ENCODE peak calls at places on chromosomes 2 and 18, in seven cellular contexts. J is H7, C is T-cell, D is choroid plexus epithelial cell, U is T-helper 2 cell, T is AG10803, H is PC-3. F is an unnamed sample.
A peak's percentile ranks its signal among the peaks of the same experiment; 100 is the strongest.

GRCh38 chr2:153195342-153195741 is 283.2 kb downstream of the RPRM start:
- DNase-seq in T (no peak), U (no peak), D (no peak), H (no peak), C (no peak), J (no peak), F (no peak)

GRCh38 chr2:152716805-152717241 is 438 bp downstream of the PRPF40A start:
- DNase-seq in T (peak; percentile 6), H (peak; percentile 19), J (peak; percentile 10), D (peak; percentile 30), U (peak; percentile 56), C (peak; percentile 11), F (no peak)

GRCh38 chr2:26555246-26556133 is 77.6 kb upstream of the OTOF start:
- DNase-seq in C (no peak), T (no peak), U (no peak), J (peak; percentile 75), H (peak; percentile 10), D (peak; percentile 6), F (peak; percentile 74)

GRCh38 chr18:62187543-62188378 is 706 bp downstream of the RELCH start:
- DNase-seq in T (peak; percentile 11), D (peak; percentile 50), J (peak; percentile 54), U (peak; percentile 54), C (peak; percentile 12), H (peak; percentile 32), F (peak; percentile 74)

GRCh38 chr18:25727281-25727680 is 363.1 kb downstream of the SS18 start:
- DNase-seq in C (no peak), J (no peak), T (no peak), D (no peak), U (no peak), H (no peak), F (no peak)

GRCh38 chr2:204024906-204025475 is 88.4 kb downstream of the ICOS start:
- DNase-seq in J (no peak), U (no peak), H (no peak), T (no peak), D (no peak), C (no peak), F (no peak)

GRCh38 chr18:43578636-43579203 is 301.4 kb upstream of the SYT4 start:
- DNase-seq in H (no peak), D (peak; percentile 17), U (no peak), T (no peak), J (no peak), C (no peak), F (no peak)

GRCh38 chr2:157840568-157841156 is 35.5 kb downstream of the ACVR1 start:
- DNase-seq in D (peak; percentile 56), H (no peak), C (no peak), J (peak; percentile 27), U (no peak), T (no peak), F (no peak)

GRCh38 chr18:3814840-3815239 is 364.9 kb downstream of the TGIF1 start:
- DNase-seq in T (peak; percentile 35), C (no peak), U (no peak), H (peak; percentile 24), J (no peak), D (peak; percentile 41), F (no peak)

GRCh38 chr2:147782521-147782920 is 62.3 kb upstream of the ACVR2A start:
- DNase-seq in T (peak; percentile 18), C (no peak), J (no peak), D (peak; percentile 26), U (no peak), H (peak; percentile 63), F (no peak)

GRCh38 chr2:147182260-147182659 is 662.6 kb upstream of the ACVR2A start:
- DNase-seq in U (peak; percentile 86), C (peak; percentile 13), D (no peak), T (no peak), H (peak; percentile 90), J (no peak), F (no peak)

GRCh38 chr2:221372156-221372870 is 199.8 kb downstream of the EPHA4 start:
- DNase-seq in C (no peak), U (no peak), T (no peak), H (no peak), D (no peak), J (peak; percentile 49), F (peak; percentile 85)

GRCh38 chr2:30252723-30253688 is 21.7 kb downstream of the LBH start:
- DNase-seq in C (no peak), D (peak; percentile 93), J (no peak), U (peak; percentile 71), H (peak; percentile 25), T (peak; percentile 65), F (peak; percentile 55)

GRCh38 chr18:9951022-9951859 is 37.4 kb downstream of the VAPA start:
- DNase-seq in H (peak; percentile 61), J (peak; percentile 51), C (no peak), T (peak; percentile 78), D (peak; percentile 90), U (peak; percentile 63), F (peak; percentile 78)

GRCh38 chr2:30073523-30073922 is 73.3 kb upstream of the YPEL5 start:
- DNase-seq in C (no peak), J (no peak), T (no peak), H (no peak), U (no peak), D (no peak), F (no peak)

GRCh38 chr2:238162516-238163441 is 4.0 kb downstream of the ERFE start:
- DNase-seq in D (peak; percentile 47), C (no peak), U (no peak), T (no peak), J (peak; percentile 70), H (no peak), F (peak; percentile 43)

GRCh38 chr2:198483046-198483445 is 678.7 kb downstream of the PLCL1 start:
- DNase-seq in C (no peak), H (no peak), D (no peak), U (no peak), T (peak; percentile 42), J (no peak), F (no peak)

GRCh38 chr2:200615247-200615646 is 29.4 kb downstream of the AOX1 start:
- DNase-seq in U (no peak), C (no peak), T (peak; percentile 80), J (no peak), H (peak; percentile 87), D (peak; percentile 77), F (no peak)

GRCh38 chr18:75130591-75131274 is 78.2 kb downstream of the PTGR3 start:
- DNase-seq in H (peak; percentile 20), J (peak; percentile 13), T (no peak), U (no peak), C (no peak), D (peak; percentile 16), F (peak; percentile 23)

GRCh38 chr2:44741507-44741906 is 200.0 kb upstream of the SIX3 start:
- DNase-seq in H (no peak), C (no peak), D (peak; percentile 33), U (no peak), T (no peak), J (no peak), F (no peak)

GRCh38 chr2:140064241-140064640 is 1284.1 kb upstream of the NXPH2 start:
- DNase-seq in J (no peak), U (no peak), C (no peak), D (no peak), H (no peak), T (no peak), F (no peak)

GRCh38 chr2:8134105-8134903 is 547.6 kb upstream of the ID2 start:
- DNase-seq in H (no peak), C (no peak), T (no peak), J (no peak), U (no peak), D (no peak), F (peak; percentile 44)

GRCh38 chr2:195500878-195501277 is 156.1 kb upstream of the SLC39A10 start:
- DNase-seq in J (no peak), U (no peak), H (no peak), D (no peak), C (no peak), T (no peak), F (no peak)

GRCh38 chr2:186991766-186992417 is 142.9 kb upstream of the ZSWIM2 start:
- DNase-seq in H (peak; percentile 13), C (no peak), J (no peak), U (no peak), D (peak; percentile 61), T (no peak), F (no peak)

GRCh38 chr2:205754285-205754923 is 72.1 kb downstream of the NRP2 start:
- DNase-seq in H (peak; percentile 26), C (no peak), J (no peak), T (no peak), D (no peak), U (no peak), F (no peak)

GRCh38 chr2:152228215-152228614 is 52.7 kb upstream of the STAM2 start:
- DNase-seq in H (no peak), D (peak; percentile 50), J (no peak), U (no peak), C (no peak), T (peak; percentile 51), F (no peak)

GRCh38 chr2:36562973-36563532 is 34.9 kb downstream of the FEZ2 start:
- DNase-seq in J (peak; percentile 19), D (peak; percentile 78), C (no peak), H (peak; percentile 45), U (peak; percentile 7), T (peak; percentile 78), F (no peak)

GRCh38 chr2:148560501-148560900 is 84.0 kb upstream of the EPC2 start:
- DNase-seq in J (no peak), U (no peak), H (no peak), T (peak; percentile 3), C (no peak), D (peak; percentile 26), F (no peak)

GRCh38 chr2:109349555-109350430 is 220.8 kb downstream of the SH3RF3 start:
- DNase-seq in U (no peak), T (no peak), C (no peak), J (peak; percentile 69), H (no peak), D (no peak), F (peak; percentile 55)

GRCh38 chr2:240567872-240568677 is at the start of gene RNPEPL1:
- DNase-seq in U (peak; percentile 72), H (peak; percentile 44), D (no peak), T (no peak), J (peak; percentile 93), C (peak; percentile 55), F (peak; percentile 76)

GRCh38 chr2:64386676-64387075 is 67.3 kb upstream of the LGALSL start:
- DNase-seq in C (no peak), D (no peak), J (no peak), H (no peak), T (no peak), U (no peak), F (no peak)

GRCh38 chr18:48715651-48716354 is 177.0 kb downstream of the CTIF start:
- DNase-seq in D (peak; percentile 9), H (no peak), U (no peak), C (no peak), T (peak; percentile 48), J (no peak), F (no peak)

GRCh38 chr2:169229590-169229989 is 132.7 kb downstream of the LRP2 start:
- DNase-seq in C (no peak), T (no peak), J (no peak), D (no peak), U (no peak), H (no peak), F (no peak)

GRCh38 chr2:10274983-10275802 is 27.5 kb upstream of the HPCAL1 start:
- DNase-seq in J (no peak), C (no peak), T (no peak), H (no peak), D (no peak), U (no peak), F (no peak)

GRCh38 chr2:216352653-216353270 is 19.5 kb downstream of the MARCHF4 start:
- DNase-seq in J (no peak), U (peak; percentile 90), T (no peak), D (no peak), H (no peak), C (no peak), F (no peak)

GRCh38 chr18:56248613-56249235 is 389.7 kb downstream of the TXNL1 start:
- DNase-seq in C (no peak), T (no peak), H (no peak), J (no peak), U (peak; percentile 3), D (no peak), F (no peak)

GRCh38 chr2:157315901-157316300 is 9.7 kb downstream of the ERMN start:
- DNase-seq in H (no peak), U (no peak), C (no peak), T (no peak), D (no peak), J (peak; percentile 2), F (no peak)

GRCh38 chr2:230863442-230864121 is 1.2 kb upstream of the ITM2C start:
- DNase-seq in H (no peak), T (no peak), J (peak; percentile 22), D (no peak), U (peak; percentile 36), C (no peak), F (no peak)